ENCODE peak calls at places on chromosomes 2 and 18, in six cellular contexts. P is fibroblast of mammary gland, U is HL-60, S is left ventricle myocardium inferior, I is vagina, X is thoracic aorta. O is an unnamed sample.

GRCh38 chr2:63581266-63581961 is 6.9 kb downstream of the WDPCP start:
- DNase-seq in P (peak; percentile 84), I (no peak), U (no peak), S (peak; percentile 20), X (peak; percentile 13), O (no peak)

GRCh38 chr18:67300498-67300897 is 216.0 kb downstream of the DSEL start:
- DNase-seq in U (no peak), P (peak; percentile 35), S (no peak), I (no peak), X (no peak), O (peak; percentile 6)

GRCh38 chr2:196322963-196323810 is 151.8 kb upstream of the STK17B start:
- DNase-seq in I (no peak), P (peak; percentile 66), X (no peak), U (no peak), S (no peak), O (no peak)

GRCh38 chr2:138113871-138114525 is 149.7 kb downstream of the HNMT start:
- DNase-seq in I (no peak), S (no peak), P (no peak), U (no peak), X (no peak), O (no peak)

GRCh38 chr2:43839776-43840564 is 1.2 kb downstream of the ABCG8 start:
- DNase-seq in S (no peak), P (no peak), X (no peak), I (no peak), U (no peak), O (no peak)

GRCh38 chr18:68033466-68033865 is 516.9 kb upstream of the DSEL start:
- DNase-seq in S (no peak), P (peak; percentile 41), U (no peak), I (no peak), X (no peak), O (no peak)

GRCh38 chr2:112941753-112942653 is 31.0 kb downstream of the IL37 start:
- DNase-seq in P (peak; percentile 73), U (peak; percentile 34), I (no peak), X (no peak), S (peak; percentile 47), O (peak; percentile 87)

GRCh38 chr2:1989216-1989615 is 244.9 kb upstream of the PXDN start:
- DNase-seq in S (no peak), P (no peak), U (no peak), X (no peak), I (peak; percentile 25), O (no peak)

GRCh38 chr2:223787358-223787757 is 50.0 kb downstream of the AP1S3 start:
- DNase-seq in X (no peak), S (no peak), I (no peak), P (no peak), U (no peak), O (no peak)

GRCh38 chr2:53515435-53516332 is 251.9 kb upstream of the CHAC2 start:
- DNase-seq in I (no peak), X (no peak), U (no peak), S (no peak), P (peak; percentile 1), O (peak; percentile 13)

GRCh38 chr2:187842978-187843847 is 289.0 kb upstream of the TFPI start:
- DNase-seq in X (no peak), I (no peak), U (no peak), S (no peak), P (peak; percentile 76), O (peak; percentile 69)

GRCh38 chr2:182378759-182379158 is 48.1 kb downstream of the PDE1A start:
- DNase-seq in S (no peak), X (no peak), U (no peak), P (no peak), I (no peak), O (no peak)

GRCh38 chr18:63881851-63882250 is 5.7 kb upstream of the SERPINB2 start:
- DNase-seq in X (no peak), P (peak; percentile 54), I (no peak), U (no peak), S (no peak), O (no peak)

GRCh38 chr2:160387558-160388262 is 105.9 kb downstream of the RBMS1 start:
- DNase-seq in S (peak; percentile 74), P (peak; percentile 100), I (no peak), U (no peak), X (peak; percentile 60), O (no peak)

GRCh38 chr2:183919926-183920325 is 678.4 kb upstream of the ZNF804A start:
- DNase-seq in I (no peak), P (peak; percentile 11), U (no peak), S (no peak), X (no peak), O (no peak)

GRCh38 chr2:234550511-234551107 is 53.7 kb upstream of the ARL4C start:
- DNase-seq in U (peak; percentile 49), X (peak; percentile 28), S (peak; percentile 23), I (no peak), P (peak; percentile 75), O (peak; percentile 64)

GRCh38 chr2:18455256-18455862 is 105.1 kb downstream of the RDH14 start:
- DNase-seq in I (no peak), S (no peak), X (no peak), U (no peak), P (peak; percentile 93), O (no peak)

GRCh38 chr2:191048073-191048472 is 34.1 kb upstream of the STAT1 start:
- DNase-seq in P (peak; percentile 72), S (no peak), U (no peak), X (no peak), I (no peak), O (no peak)

GRCh38 chr2:564471-565181 is 112.6 kb downstream of the TMEM18 start:
- DNase-seq in P (no peak), S (no peak), I (no peak), X (no peak), U (no peak), O (no peak)

GRCh38 chr2:219510512-219511135 is 3.7 kb upstream of the ASIC4 start:
- DNase-seq in P (no peak), S (no peak), I (no peak), X (no peak), U (no peak), O (no peak)

GRCh38 chr2:15943378-15943851 is 3.1 kb downstream of the MYCN start:
- DNase-seq in S (peak; percentile 38), X (no peak), I (no peak), U (no peak), P (no peak), O (no peak)

GRCh38 chr2:174764281-174765063 is at the start of gene CHRNA1:
- DNase-seq in X (no peak), U (no peak), S (no peak), P (peak; percentile 41), I (no peak), O (peak; percentile 54)

GRCh38 chr2:217412299-217412698 is 552.4 kb upstream of the TNP1 start:
- DNase-seq in S (no peak), I (no peak), P (no peak), U (no peak), X (no peak), O (no peak)

GRCh38 chr2:69565431-69565839 is 78.1 kb downstream of the AAK1 start:
- DNase-seq in P (peak; percentile 40), U (peak; percentile 17), I (no peak), X (no peak), S (peak; percentile 51), O (peak; percentile 82)

GRCh38 chr2:82796132-82796531 is 1662.9 kb downstream of the SUCLG1 start:
- DNase-seq in S (no peak), X (no peak), U (no peak), I (no peak), P (no peak), O (no peak)

GRCh38 chr2:2775018-2775417 is 443.9 kb upstream of the MYT1L start:
- DNase-seq in X (no peak), S (no peak), P (no peak), U (no peak), I (no peak), O (no peak)

GRCh38 chr2:54015809-54016703 is 45.3 kb upstream of the PSME4 start:
- DNase-seq in S (no peak), X (no peak), I (no peak), P (peak; percentile 87), U (no peak), O (no peak)

GRCh38 chr2:8594731-8595427 is 87.0 kb upstream of the ID2 start:
- DNase-seq in S (no peak), I (no peak), U (no peak), X (no peak), P (peak; percentile 31), O (no peak)

GRCh38 chr2:171855401-171855800 is 38.6 kb downstream of the SLC25A12 start:
- DNase-seq in X (no peak), P (no peak), S (no peak), U (no peak), I (no peak), O (no peak)

DNA sequence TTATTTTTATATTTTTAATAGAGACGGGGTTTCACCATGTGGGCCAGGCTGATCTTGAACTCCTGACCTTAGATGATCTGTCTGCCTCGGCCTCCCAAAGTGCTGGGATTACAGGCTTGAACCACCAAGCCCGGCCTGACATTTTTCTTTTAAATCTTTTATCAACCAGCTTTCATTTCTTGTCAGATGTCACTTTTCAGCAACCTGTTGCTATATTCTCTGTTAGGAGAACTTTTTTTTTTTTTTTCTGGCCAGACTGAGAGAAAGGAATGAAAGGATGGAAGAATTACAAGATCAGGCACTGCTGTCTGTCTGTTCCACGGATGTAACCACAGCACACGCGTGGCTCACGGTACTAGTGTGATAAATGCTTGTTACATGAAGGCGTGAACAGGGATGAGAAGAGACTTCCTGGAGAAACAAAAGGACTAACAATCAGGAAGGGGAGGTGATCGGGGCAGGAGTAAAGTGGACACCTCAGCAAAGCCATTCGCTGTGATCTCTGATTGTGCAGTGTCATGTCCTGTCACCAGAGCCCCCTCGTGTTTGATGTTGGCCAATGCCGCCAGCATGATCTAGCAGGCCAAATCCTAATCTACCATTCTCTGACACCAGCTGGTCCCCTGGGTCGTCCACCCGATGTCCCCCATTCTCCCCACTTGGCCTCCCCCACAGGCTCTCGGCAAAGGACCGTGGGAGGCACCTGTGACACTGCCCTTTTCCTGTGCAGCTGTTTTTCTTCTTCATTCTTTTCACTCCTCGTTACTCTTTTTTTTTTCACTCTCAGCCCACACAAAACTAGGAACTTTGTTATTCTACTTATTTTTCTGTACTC is 146.6 kb downstream of the TGIF1 start:
- DNase-seq in I (no peak), X (no peak), P (peak; percentile 69), S (peak; percentile 42), U (no peak), O (peak; percentile 81)
- TF ChIP-seq CTCF in I (no peak), X (no peak), P (no peak), S (peak; percentile 34), U (peak; percentile 34), O (peak; percentile 48)

GRCh38 chr2:221506469-221506868 is 65.6 kb downstream of the EPHA4 start:
- DNase-seq in S (no peak), U (no peak), X (no peak), I (no peak), P (no peak), O (no peak)
- H3K4me3 ChIP-seq in S (no peak overlapping the region), U (no peak overlapping the region), X (no peak overlapping the region), I (no peak overlapping the region), P (no peak overlapping the region), O (no peak overlapping the region)

DNA sequence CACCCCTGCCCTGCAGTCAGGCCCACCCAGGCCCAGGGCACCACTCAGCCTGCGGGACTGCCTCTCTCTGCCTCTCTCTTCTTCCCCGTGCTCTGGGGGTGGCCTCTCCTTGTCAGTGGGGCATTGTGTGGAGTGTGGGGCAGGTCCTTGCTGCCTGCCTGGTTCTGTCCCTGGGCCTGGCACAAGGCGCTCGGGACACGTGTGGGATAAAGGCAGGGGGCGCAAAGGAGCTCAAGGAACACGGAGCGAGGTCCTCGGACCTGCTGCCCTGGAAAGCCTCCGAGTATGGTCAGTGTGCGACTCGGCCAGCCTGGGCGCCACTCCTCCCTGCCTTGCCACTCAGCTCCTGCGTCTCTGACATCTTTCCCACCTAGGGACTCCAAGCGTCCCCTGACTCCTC is 262.2 kb downstream of the HDAC4 start:
- DNase-seq in U (no peak), P (no peak), X (no peak), S (no peak), I (no peak), O (no peak)
- TF ChIP-seq CTCF in U (no peak), P (no peak), X (no peak), S (no peak), I (no peak), O (no peak)

GRCh38 chr18:55839350-55839749 is 251.4 kb upstream of the TCF4 start:
- DNase-seq in S (no peak), P (peak; percentile 98), X (no peak), U (no peak), I (no peak), O (no peak)
- H3K4me3 ChIP-seq in S (no peak overlapping the region), P (no peak overlapping the region), X (no peak overlapping the region), U (no peak overlapping the region), I (no peak overlapping the region), O (no peak overlapping the region)

O was measured in GM12865.